ENCODE peak calls at places on chromosome 10, in four cellular contexts. D, C, Z and O are unnamed samples.

GRCh38 chr10:6171891-6172354 is 30.8 kb upstream of the PFKFB3 start:
- DNase-seq in Z (no peak), D (no peak), C (peak; percentile 42), O (no peak)

GRCh38 chr10:18226336-18226735 is 86.1 kb downstream of the CACNB2 start:
- DNase-seq in D (no peak), C (no peak), Z (no peak), O (no peak)

GRCh38 chr10:129934196-129934925 is 29.7 kb downstream of the EBF3 start:
- DNase-seq in D (no peak), Z (no peak), C (no peak), O (no peak)

GRCh38 chr10:5659702-5660528 is 6.5 kb downstream of the ASB13 start:
- DNase-seq in C (peak; percentile 70), D (no peak), Z (no peak), O (peak; percentile 78)

GRCh38 chr10:46226232-46226631 is 60.6 kb upstream of the ANTXRL start:
- DNase-seq in D (no peak), C (peak; percentile 12), Z (no peak), O (no peak)

GRCh38 chr10:47034511-47035051 is 123.4 kb downstream of the PTPN20 start:
- DNase-seq in Z (no peak), C (no peak), D (no peak), O (no peak)

GRCh38 chr10:103111031-103111917 is 81.8 kb downstream of the NT5C2 start:
- DNase-seq in C (no peak), Z (no peak), D (peak; percentile 20), O (no peak)

GRCh38 chr10:119522747-119523426 is 19.6 kb downstream of the RGS10 start:
- DNase-seq in Z (no peak), C (no peak), D (no peak), O (no peak)

GRCh38 chr10:95214793-95215192 is 20.8 kb downstream of the ACSM6 start:
- DNase-seq in Z (no peak), C (no peak), D (no peak), O (no peak)

GRCh38 chr10:128626397-128627060 is 500.3 kb upstream of the MKI67 start:
- DNase-seq in C (no peak), Z (no peak), D (no peak), O (no peak)

GRCh38 chr10:72258617-72259016 is 15.1 kb upstream of the DDIT4 start:
- DNase-seq in D (no peak), Z (no peak), C (no peak), O (no peak)

GRCh38 chr10:49228677-49229076 is 40.5 kb upstream of the TMEM273 start:
- DNase-seq in Z (no peak), D (no peak), C (no peak), O (no peak)

GRCh38 chr10:49223205-49223604 is 35.0 kb upstream of the TMEM273 start:
- DNase-seq in C (no peak), Z (no peak), D (no peak), O (no peak)

GRCh38 chr10:49225218-49225876 is 37.2 kb upstream of the TMEM273 start:
- DNase-seq in Z (no peak), D (peak; percentile 76), C (no peak), O (no peak)

GRCh38 chr10:49227406-49227805 is 39.2 kb upstream of the TMEM273 start:
- DNase-seq in D (no peak), C (no peak), Z (no peak), O (no peak)

DNA sequence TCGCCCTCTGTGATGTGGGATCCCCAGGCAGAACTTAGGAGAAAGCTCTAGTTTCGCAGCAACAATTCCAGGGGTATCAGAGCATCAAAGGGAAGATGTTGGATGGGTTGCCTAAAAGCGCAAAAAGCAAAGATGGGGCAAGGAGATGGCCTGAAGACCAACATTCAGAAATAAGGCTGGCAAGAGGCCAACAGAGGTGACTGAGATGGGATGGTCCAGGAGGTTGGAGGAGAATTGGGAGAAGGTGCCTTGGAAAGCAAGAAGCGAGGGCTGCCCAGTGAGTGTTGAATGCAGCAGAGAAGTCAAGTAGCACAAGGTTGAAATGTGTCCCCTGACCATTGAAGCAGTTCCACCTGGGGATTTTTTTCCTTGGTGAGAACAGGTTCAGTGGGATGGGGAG is 38.4 kb upstream of the TMEM273 start:
- DNase-seq in D (no peak), C (no peak), Z (no peak), O (no peak)
- H3K4me3 ChIP-seq in D (no peak overlapping the region), C (no peak overlapping the region), Z (no peak overlapping the region), O (no peak overlapping the region)

GRCh38 chr10:133166504-133166827 is 6.4 kb downstream of the KNDC1 start:
- DNase-seq in C (no peak), D (no peak), Z (no peak), O (peak; percentile 38)

GRCh38 chr10:133167693-133168616 is 7.9 kb downstream of the KNDC1 start:
- DNase-seq in Z (peak; percentile 14), C (no peak), D (no peak), O (no peak)

GRCh38 chr10:133168617-133169031 is 8.6 kb downstream of the KNDC1 start:
- DNase-seq in Z (peak; percentile 12), C (no peak), D (no peak), O (peak; percentile 37)

GRCh38 chr10:133165556-133166503 is 5.8 kb downstream of the KNDC1 start:
- DNase-seq in C (no peak), D (no peak), Z (peak; percentile 21), O (peak; percentile 37)

DNA sequence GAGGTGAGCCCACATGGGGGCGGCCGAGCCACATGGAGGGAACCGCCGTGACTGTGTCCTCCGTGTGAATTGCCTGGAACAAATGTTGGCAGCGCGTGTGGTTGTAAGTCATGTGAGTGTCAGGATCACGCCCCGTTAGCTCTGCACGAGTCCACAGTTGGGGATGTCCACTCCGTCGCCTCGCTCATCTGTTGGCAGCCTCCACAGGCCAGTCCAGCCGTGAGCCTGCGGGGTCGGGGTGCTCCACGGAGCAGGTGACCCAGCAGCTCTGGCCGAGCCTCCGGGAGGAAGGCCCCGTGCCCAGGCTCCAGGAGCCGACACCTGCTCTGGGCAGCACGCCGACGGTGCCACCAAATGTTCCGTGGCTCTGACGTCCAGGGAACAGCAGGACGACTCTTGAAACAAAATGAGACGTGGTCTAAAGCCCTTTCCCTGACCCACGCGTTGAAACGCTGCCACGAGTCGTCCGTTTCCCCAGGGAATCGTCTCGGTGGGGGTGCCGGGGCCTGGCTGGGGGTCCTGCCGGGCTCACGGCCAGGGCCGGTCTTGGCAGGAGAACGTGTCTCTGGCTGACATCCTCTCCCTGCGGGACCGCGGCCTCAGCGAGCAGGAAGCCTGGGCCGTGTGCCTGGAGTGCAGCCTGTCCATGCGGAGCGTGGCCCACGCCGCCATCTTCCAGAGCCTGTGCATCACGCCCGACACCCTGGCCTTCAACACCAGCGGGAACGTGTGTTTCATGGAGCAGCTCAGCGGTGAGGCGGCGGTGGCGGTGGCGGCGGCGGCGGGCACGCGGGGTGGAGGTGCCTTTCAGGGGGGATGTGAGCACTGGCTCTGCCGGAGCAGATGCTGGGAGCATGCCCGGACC is 7.0 kb downstream of the KNDC1 start:
- DNase-seq in D (no peak), Z (peak; percentile 48), C (no peak), O (peak; percentile 45)
- H3K27ac ChIP-seq in D (no peak overlapping the region), Z (no peak overlapping the region), C (no peak overlapping the region), O (no peak overlapping the region)

GRCh38 chr10:132237396-132237795 is 50.6 kb downstream of the DPYSL4 start:
- DNase-seq in D (no peak), Z (no peak), C (no peak), O (no peak)
- H3K4me3 ChIP-seq in D (no peak overlapping the region), Z (no peak overlapping the region), C (no peak overlapping the region), O (no peak overlapping the region)

DNA sequence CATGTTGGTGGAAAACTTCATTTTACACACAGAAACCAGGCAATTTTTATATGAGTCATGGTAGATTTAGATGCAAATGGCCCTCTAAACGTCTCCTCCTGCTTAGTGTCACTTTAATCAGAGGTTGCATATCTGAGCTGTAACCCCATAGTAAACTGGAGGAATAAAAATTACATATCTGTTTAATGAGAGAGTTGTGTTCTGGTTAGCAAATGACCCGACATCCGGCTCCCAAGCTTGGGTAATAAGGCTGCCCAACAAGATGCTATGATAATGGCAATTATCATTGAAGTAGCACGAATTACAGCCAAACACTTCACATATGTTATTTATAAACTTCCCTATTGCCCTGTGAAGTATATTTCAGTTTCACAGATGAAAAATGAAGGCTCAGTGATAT is 10.6 kb upstream of the ADAM12 start:
- DNase-seq in Z (no peak), D (no peak), C (no peak), O (no peak)
- H3K27ac ChIP-seq in Z (no peak overlapping the region), D (no peak overlapping the region), C (no peak overlapping the region), O (no peak overlapping the region)

GRCh38 chr10:80487791-80488538 is 33.9 kb downstream of the TSPAN14 start:
- DNase-seq in C (no peak), D (no peak), Z (no peak), O (peak; percentile 83)

GRCh38 chr10:80487422-80487785 is 33.3 kb downstream of the TSPAN14 start:
- DNase-seq in Z (no peak), C (no peak), D (no peak), O (no peak)

GRCh38 chr10:80486151-80486692 is 32.1 kb downstream of the TSPAN14 start:
- DNase-seq in Z (no peak), D (no peak), C (no peak), O (no peak)

GRCh38 chr10:80485410-80486135 is 31.5 kb downstream of the TSPAN14 start:
- DNase-seq in Z (no peak), D (no peak), C (no peak), O (no peak)

DNA sequence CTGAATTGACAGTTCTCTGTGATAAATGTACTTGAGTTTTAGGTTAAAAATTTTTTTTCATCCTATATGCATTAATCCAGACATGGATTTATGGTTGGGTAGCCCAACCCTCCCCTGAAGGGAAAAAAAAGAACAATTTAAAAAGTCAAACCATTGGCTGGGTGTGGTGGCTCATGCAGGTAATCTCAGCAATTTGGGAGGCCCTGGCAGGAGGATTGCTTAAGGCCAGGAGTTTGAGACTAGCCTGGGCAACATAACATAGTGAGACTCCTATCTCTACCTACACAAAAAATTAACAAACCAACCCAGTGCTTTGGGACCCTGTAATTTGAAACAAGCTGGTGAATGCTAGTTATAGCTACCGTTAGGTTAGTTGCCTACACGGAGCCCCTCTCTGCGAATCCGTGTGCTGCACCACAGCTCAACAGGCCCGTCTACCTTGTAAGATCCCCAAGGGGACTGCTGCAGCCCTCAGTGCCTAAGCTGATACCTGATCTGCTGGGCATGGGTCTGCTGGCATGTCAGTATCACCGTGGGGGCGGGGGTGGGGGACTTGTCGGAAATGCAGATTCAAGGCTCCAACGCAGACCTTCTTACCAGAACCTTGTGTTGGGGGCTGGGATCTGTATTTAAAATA is 32.8 kb downstream of the TSPAN14 start:
- DNase-seq in D (no peak), Z (no peak), C (no peak), O (no peak)
- H3K4me3 ChIP-seq in D (no peak overlapping the region), Z (no peak overlapping the region), C (no peak overlapping the region), O (no peak overlapping the region)

GRCh38 chr10:13872411-13872810 is 285.6 kb downstream of the PRPF18 start:
- DNase-seq in C (no peak), Z (no peak), D (no peak), O (no peak)
- H3K27ac ChIP-seq in C (no peak overlapping the region), Z (no peak overlapping the region), D (no peak overlapping the region), O (no peak overlapping the region)